ENCODE peak calls at places on chromosomes 16 and 17, in seven cellular contexts. P is NCI-H460; R is CD8-positive, alpha-beta T cell; E is neural crest cell; Y is pancreas; X is AG04450; F is activated naive CD4-positive, alpha-beta T cell. H is an unnamed sample.

GRCh38 chr16:67449739-67450138 is 18.8 kb downstream of the HSD11B2 start:
- DNase-seq in Y (no peak), E (no peak), R (no peak), X (no peak), F (no peak), P (no peak), H (no peak)

GRCh38 chr16:1812732-1813163 is 13.9 kb downstream of the HAGH start:
- DNase-seq in X (peak), Y (peak), E (peak), P (peak), F (peak), R (peak), H (no peak)

GRCh38 chr17:53971361-53971760 is 148.6 kb downstream of the KIF2B start:
- DNase-seq in P (no peak), E (no peak), F (no peak), R (no peak), Y (no peak), X (no peak), H (no peak)

GRCh38 chr16:12141556-12141955 is 165.0 kb downstream of the SNX29 start:
- DNase-seq in E (no peak), X (no peak), Y (no peak), F (no peak), R (no peak), P (no peak), H (no peak)

GRCh38 chr17:8844229-8845218 is 22.9 kb downstream of the PIK3R6 start:
- DNase-seq in P (no peak), X (no peak), Y (no peak), R (no peak), E (no peak), F (no peak), H (no peak)

GRCh38 chr16:49362230-49362629 is 11.4 kb upstream of the C16orf78 start:
- DNase-seq in Y (no peak), P (no peak), X (no peak), F (no peak), E (no peak), R (no peak), H (peak)

GRCh38 chr16:81843243-81843582 is 64.1 kb downstream of the PLCG2 start:
- DNase-seq in Y (no peak), E (no peak), P (peak), R (no peak), X (no peak), F (no peak), H (no peak)

GRCh38 chr17:48611213-48611612 is 396 bp upstream of the HOXB7 start:
- DNase-seq in P (no peak), R (no peak), X (no peak), E (no peak), F (no peak), Y (no peak), H (no peak)

GRCh38 chr16:49799172-49799571 is 56.7 kb downstream of the ZNF423 start:
- DNase-seq in X (no peak), Y (no peak), F (no peak), E (no peak), R (no peak), P (no peak), H (no peak)

GRCh38 chr17:46928472-46929261 is 5.7 kb downstream of the GOSR2 start:
- DNase-seq in X (no peak), E (no peak), R (no peak), F (no peak), P (no peak), Y (no peak), H (no peak)

GRCh38 chr17:9409026-9409425 is 166.6 kb downstream of the STX8 start:
- DNase-seq in F (no peak), X (no peak), Y (no peak), E (no peak), P (no peak), R (no peak), H (no peak)

GRCh38 chr16:4987250-4987579 is 29.1 kb downstream of the SEC14L5 start:
- DNase-seq in P (no peak), R (no peak), E (no peak), X (no peak), Y (no peak), F (no peak), H (peak)

GRCh38 chr16:60204221-60204620 is 1470.1 kb upstream of the GOT2 start:
- DNase-seq in F (no peak), R (no peak), E (no peak), X (no peak), Y (no peak), P (peak), H (no peak)

GRCh38 chr16:73713301-73713700 is 583.3 kb upstream of the PSMD7 start:
- DNase-seq in Y (no peak), R (no peak), F (no peak), X (no peak), P (no peak), E (no peak), H (peak)

GRCh38 chr16:68993885-68994284 is 111.6 kb upstream of the HAS3 start:
- DNase-seq in P (no peak), X (peak), E (no peak), Y (no peak), R (no peak), F (no peak), H (no peak)

GRCh38 chr17:75564195-75564594 is 23.4 kb upstream of the MYO15B start:
- DNase-seq in R (no peak), F (no peak), E (no peak), X (no peak), P (no peak), Y (no peak), H (no peak)

GRCh38 chr16:15708096-15708495 is 58.1 kb downstream of the NDE1 start:
- DNase-seq in P (no peak), F (no peak), R (no peak), Y (no peak), X (peak), E (no peak), H (no peak)

GRCh38 chr17:8332688-8333087 is 7.0 kb upstream of the ODF4 start:
- DNase-seq in E (peak), P (no peak), R (no peak), Y (no peak), X (no peak), F (no peak), H (peak)

GRCh38 chr16:78298986-78299385 is 199.5 kb downstream of the WWOX start:
- DNase-seq in R (no peak), F (no peak), Y (no peak), E (no peak), P (no peak), X (no peak), H (no peak)

GRCh38 chr16:88200896-88201185 is 181.9 kb upstream of the ZNF469 start:
- DNase-seq in E (no peak), F (no peak), R (no peak), X (no peak), Y (no peak), P (no peak), H (no peak)

GRCh38 chr17:56912105-56912999 is 1.5 kb downstream of the TRIM25 start:
- DNase-seq in X (no peak), R (no peak), F (no peak), Y (peak), P (peak), E (no peak), H (no peak)

GRCh38 chr17:64130559-64131001 is 636 bp upstream of the ERN1 start:
- DNase-seq in R (no peak), Y (no peak), X (no peak), F (no peak), P (no peak), E (no peak), H (no peak)

GRCh38 chr16:54359086-54359485 is 72.5 kb upstream of the IRX3 start:
- DNase-seq in X (no peak), F (no peak), P (peak), R (no peak), Y (no peak), E (no peak), H (no peak)

GRCh38 chr17:75069783-75070182 is 18.0 kb upstream of the SLC16A5 start:
- DNase-seq in F (no peak), R (no peak), X (no peak), E (no peak), Y (no peak), P (peak), H (no peak)

GRCh38 chr17:8574687-8575086 is 55.8 kb downstream of the MYH10 start:
- DNase-seq in R (no peak), E (no peak), P (no peak), X (no peak), Y (no peak), F (no peak), H (no peak)

GRCh38 chr16:5017678-5017969 is 16.1 kb downstream of the NAGPA start:
- DNase-seq in X (no peak), P (no peak), F (no peak), E (no peak), Y (no peak), R (no peak), H (no peak)

GRCh38 chr17:39462644-39463375 is 1.5 kb downstream of the CDK12 start:
- DNase-seq in E (peak), X (no peak), Y (peak), R (no peak), F (no peak), P (no peak), H (peak)

GRCh38 chr16:21590791-21591190 is 8.6 kb upstream of the METTL9 start:
- DNase-seq in R (no peak), P (no peak), F (no peak), Y (no peak), X (no peak), E (no peak), H (no peak)

GRCh38 chr16:79707867-79708266 is 107.3 kb upstream of the MAF start:
- DNase-seq in E (no peak), P (peak), X (no peak), Y (peak), F (no peak), R (no peak), H (no peak)

GRCh38 chr17:77735341-77736206 is 222.9 kb upstream of the TNRC6C start:
- DNase-seq in P (no peak), F (no peak), X (no peak), E (no peak), Y (no peak), R (no peak), H (peak)

GRCh38 chr17:28384281-28385036 is 13.0 kb downstream of the SARM1 start:
- DNase-seq in F (peak), Y (peak), P (no peak), R (peak), X (no peak), E (no peak), H (peak)

GRCh38 chr16:78386925-78387324 is 287.5 kb downstream of the WWOX start:
- DNase-seq in R (no peak), X (no peak), Y (no peak), P (no peak), F (no peak), E (no peak), H (no peak)

GRCh38 chr16:51164167-51164566 is 13.1 kb upstream of the SALL1 start:
- DNase-seq in E (no peak), Y (no peak), F (no peak), R (no peak), X (no peak), P (no peak), H (no peak)

GRCh38 chr16:75096730-75097129 is 19.9 kb downstream of the LDHD start:
- DNase-seq in P (no peak), X (no peak), E (no peak), Y (peak), F (no peak), R (no peak), H (no peak)

GRCh38 chr17:76202516-76202915 is 37.8 kb downstream of the RNF157 start:
- DNase-seq in R (no peak), X (no peak), F (no peak), Y (no peak), E (no peak), P (no peak), H (no peak)

GRCh38 chr17:38748329-38749221 is at the start of gene PCGF2:
- DNase-seq in F (no peak), P (peak), Y (peak), E (peak), R (no peak), X (peak), H (peak)